ENCODE peak calls at places on chromosomes 3 and 15, in seven cellular contexts. L is right lobe of liver, P is WTC11, N is neural crest cell, O is lower leg skin, T is AG10803, F is PC-3. H is an unnamed sample.

GRCh38 chr15:95446854-95447253 is 883.6 kb upstream of the NR2F2 start:
- DNase-seq in T (no peak), O (no peak), N (no peak), L (no peak), F (no peak), P (no peak), H (no peak)

GRCh38 chr3:24678441-24678865 is 183.8 kb upstream of the THRB start:
- DNase-seq in O (no peak), P (no peak), L (no peak), N (no peak), T (peak; percentile 98), F (peak; percentile 93), H (no peak)

GRCh38 chr3:190017575-190018288 is 103.0 kb downstream of the P3H2 start:
- DNase-seq in T (peak; percentile 81), N (no peak), F (peak; percentile 90), P (no peak), O (no peak), L (no peak), H (no peak)

GRCh38 chr3:149648525-149648924 is 9.3 kb downstream of the WWTR1 start:
- DNase-seq in P (no peak), T (no peak), N (no peak), L (no peak), O (no peak), F (no peak), H (no peak)

GRCh38 chr15:48674876-48675275 is 29.4 kb upstream of the FBN1 start:
- DNase-seq in F (no peak), T (peak; percentile 78), P (no peak), N (no peak), L (no peak), O (no peak), H (peak; percentile 66)

GRCh38 chr15:88835646-88836045 is 32.4 kb downstream of the ACAN start:
- DNase-seq in O (no peak), N (no peak), T (peak; percentile 48), L (no peak), P (no peak), F (peak; percentile 62), H (no peak)

GRCh38 chr3:40899286-40899712 is 300.0 kb upstream of the CTNNB1 start:
- DNase-seq in N (no peak), T (peak; percentile 42), F (peak; percentile 92), P (no peak), L (no peak), O (no peak), H (no peak)

GRCh38 chr3:39136533-39137434 is 16.6 kb downstream of the CSRNP1 start:
- DNase-seq in T (no peak), L (no peak), P (no peak), O (peak; percentile 78), N (no peak), F (no peak), H (no peak)

GRCh38 chr3:171049831-171050444 is 23.4 kb upstream of the SLC2A2 start:
- DNase-seq in L (peak; percentile 51), N (peak; percentile 46), T (peak; percentile 57), P (peak; percentile 73), F (peak; percentile 81), O (no peak), H (no peak)

GRCh38 chr3:183766107-183766506 is 59.3 kb downstream of the MAP6D1 start:
- DNase-seq in P (no peak), T (no peak), F (no peak), N (no peak), O (no peak), L (no peak), H (no peak)

GRCh38 chr3:120432105-120432860 is 18.5 kb downstream of the FSTL1 start:
- DNase-seq in N (no peak), L (no peak), F (no peak), P (peak; percentile 64), O (peak; percentile 42), T (peak; percentile 94), H (peak; percentile 84)

GRCh38 chr3:196969001-196969659 is 497 bp upstream of the PIGZ start:
- DNase-seq in O (peak; percentile 84), T (peak; percentile 11), F (peak; percentile 19), P (no peak), L (peak; percentile 55), N (no peak), H (no peak)

GRCh38 chr3:179108091-179108490 is 36.5 kb upstream of the ZMAT3 start:
- DNase-seq in O (no peak), P (no peak), T (peak; percentile 80), F (peak; percentile 76), N (no peak), L (no peak), H (no peak)

GRCh38 chr3:153973722-153974121 is 147.5 kb upstream of the ARHGEF26 start:
- DNase-seq in O (no peak), T (no peak), P (no peak), L (no peak), F (no peak), N (no peak), H (no peak)

GRCh38 chr3:11562277-11562881 is 81.3 kb downstream of the VGLL4 start:
- DNase-seq in L (no peak), N (no peak), O (no peak), P (no peak), T (no peak), F (no peak), H (no peak)

GRCh38 chr3:46574263-46574662 is 8.2 kb upstream of the LRRC2 start:
- DNase-seq in P (peak; percentile 71), L (no peak), O (peak; percentile 52), T (no peak), F (no peak), N (no peak), H (no peak)

GRCh38 chr3:43959498-43960447 is 269.0 kb downstream of the ABHD5 start:
- DNase-seq in O (no peak), F (no peak), N (no peak), P (no peak), T (no peak), L (no peak), H (no peak)

GRCh38 chr15:72785452-72786243 is 2.1 kb upstream of the ADPGK start:
- DNase-seq in F (no peak), O (no peak), P (no peak), N (no peak), T (peak; percentile 71), L (no peak), H (peak; percentile 33)

GRCh38 chr3:172447611-172448579 is at the start of gene GHSR:
- DNase-seq in L (no peak), T (no peak), F (no peak), P (peak; percentile 38), N (no peak), O (no peak), H (no peak)

GRCh38 chr3:151263126-151263525 is 15.2 kb downstream of the P2RY14 start:
- DNase-seq in N (no peak), F (no peak), O (no peak), T (peak; percentile 57), L (no peak), P (no peak), H (no peak)

GRCh38 chr3:38500688-38501417 is 4.7 kb downstream of the EXOG start:
- DNase-seq in N (no peak), L (no peak), T (peak; percentile 37), O (no peak), P (no peak), F (no peak), H (no peak)

GRCh38 chr3:128864351-128864811 is 15.0 kb upstream of the ACAD9 start:
- DNase-seq in P (no peak), T (no peak), O (no peak), F (no peak), L (no peak), N (no peak), H (no peak)

GRCh38 chr3:103127116-103127630 is 692.4 kb downstream of the ZPLD1 start:
- DNase-seq in F (no peak), O (no peak), N (no peak), L (no peak), T (no peak), P (no peak), H (no peak)

GRCh38 chr15:86776120-86776519 is 696.4 kb downstream of the AGBL1 start:
- DNase-seq in O (no peak), F (no peak), N (no peak), T (no peak), P (no peak), L (no peak), H (no peak)

GRCh38 chr15:86772369-86773059 is 692.8 kb downstream of the AGBL1 start:
- DNase-seq in P (no peak), O (no peak), L (no peak), T (no peak), N (no peak), F (no peak), H (no peak)

GRCh38 chr15:86773766-86774165 is 694.1 kb downstream of the AGBL1 start:
- DNase-seq in F (no peak), T (no peak), L (no peak), P (no peak), N (no peak), O (no peak), H (no peak)
- TF ChIP-seq CTCF in F (no peak), T (no peak), L (no peak), P (no peak), N (no peak), O (no peak), H (no peak)

GRCh38 chr3:109098245-109098644 is 19.7 kb downstream of the MORC1 start:
- DNase-seq in F (peak; percentile 51), L (peak; percentile 27), N (no peak), P (peak; percentile 57), T (no peak), O (no peak), H (no peak)
- TF ChIP-seq CTCF in F (peak; percentile 60), L (peak; percentile 52), N (peak; percentile 53), P (no peak), T (no peak), O (no peak), H (no peak)

GRCh38 chr15:77064539-77065308 is 6.2 kb downstream of the TSPAN3 start:
- DNase-seq in O (no peak), F (peak; percentile 87), T (no peak), N (no peak), P (no peak), L (no peak), H (no peak)
- TF ChIP-seq CTCF in O (no peak), F (no peak), T (no peak), N (no peak), P (no peak), L (no peak), H (no peak)

GRCh38 chr3:98185180-98185579 is 18.7 kb downstream of the OR5H15 start:
- DNase-seq in F (no peak), N (no peak), O (no peak), P (peak; percentile 16), T (no peak), L (no peak), H (no peak)
- TF ChIP-seq CTCF in F (peak; percentile 29), N (no peak), O (no peak), P (no peak), T (no peak), L (no peak), H (no peak)

DNA sequence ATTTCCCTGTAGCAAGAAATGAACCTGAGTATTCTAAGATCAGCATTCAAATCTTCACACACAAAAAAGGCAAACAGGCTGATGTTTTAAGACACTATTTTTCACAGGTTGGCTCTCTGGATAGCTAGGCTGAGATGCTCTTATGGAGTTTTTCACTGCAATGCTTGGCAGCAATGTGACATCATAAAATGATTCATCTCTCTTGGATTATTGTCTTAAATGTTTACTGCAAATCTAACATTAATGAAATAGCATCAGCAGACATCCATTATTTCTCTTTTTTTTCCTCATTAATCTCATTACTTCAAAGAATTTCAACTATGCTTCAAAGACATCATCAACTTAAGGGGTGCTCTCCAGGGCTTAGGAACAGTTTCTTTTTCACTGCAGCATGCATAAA is 23.6 kb upstream of the SSUH2 start:
- DNase-seq in F (peak; percentile 30), L (no peak), N (no peak), T (peak; percentile 14), O (no peak), P (no peak), H (no peak)
- TF ChIP-seq CTCF in F (no peak), L (no peak), N (no peak), T (no peak), O (no peak), P (no peak), H (no peak)

GRCh38 chr3:141998674-141999290 is 122.3 kb downstream of the ATP1B3 start:
- DNase-seq in T (peak; percentile 30), F (peak; percentile 23), L (no peak), N (no peak), P (no peak), O (no peak), H (no peak)
- TF ChIP-seq CTCF in T (peak; percentile 60), F (peak; percentile 58), L (peak; percentile 32), N (peak; percentile 57), P (no peak), O (no peak), H (peak; percentile 10)

H was measured in AG04449.